ENCODE peak calls at places on chromosomes 3 and 15, in nine cellular contexts. E, M, V, H, P, B, Q, K and X are unnamed samples.

GRCh38 chr3:149808209-149808829 is 4.7 kb upstream of the RNF13 start:
- DNase-seq in B (peak; percentile 64), E (peak; percentile 78), H (peak; percentile 57), M (peak; percentile 56), K (peak; percentile 66), Q (peak; percentile 84), V (peak; percentile 63), P (peak; percentile 76), X (peak; percentile 54)

GRCh38 chr15:101313041-101313761 is 18.2 kb upstream of the SNRPA1 start:
- DNase-seq in H (no peak), K (no peak), M (no peak), P (no peak), Q (no peak), B (no peak), V (no peak), E (no peak), X (no peak)

GRCh38 chr15:36465304-36465703 is 114.1 kb upstream of the CDIN1 start:
- DNase-seq in H (no peak), Q (peak; percentile 20), P (no peak), E (no peak), V (no peak), M (no peak), B (no peak), K (no peak), X (no peak)

GRCh38 chr15:72902245-72902928 is 118.8 kb upstream of the ADPGK start:
- DNase-seq in H (peak; percentile 66), P (peak; percentile 61), E (peak; percentile 18), K (peak; percentile 52), Q (no peak), V (peak; percentile 75), B (no peak), M (no peak), X (no peak)

GRCh38 chr3:131658115-131658514 is 155.3 kb upstream of the MRPL3 start:
- DNase-seq in K (no peak), M (no peak), B (no peak), V (no peak), P (no peak), H (no peak), Q (no peak), E (no peak), X (no peak)

GRCh38 chr3:11195721-11196332 is 41.5 kb downstream of the HRH1 start:
- DNase-seq in Q (peak; percentile 36), H (no peak), P (no peak), K (no peak), E (peak; percentile 42), M (no peak), B (no peak), V (no peak), X (no peak)

GRCh38 chr3:18712713-18713575 is 287.8 kb upstream of the SATB1 start:
- DNase-seq in P (no peak), E (no peak), K (no peak), Q (no peak), V (no peak), B (no peak), H (no peak), M (no peak), X (no peak)

GRCh38 chr3:24657870-24658535 is 163.4 kb upstream of the THRB start:
- DNase-seq in B (no peak), K (no peak), P (no peak), Q (peak; percentile 72), H (no peak), M (no peak), V (no peak), E (no peak), X (no peak)

GRCh38 chr3:188712257-188712924 is 459.4 kb upstream of the TPRG1 start:
- DNase-seq in M (peak; percentile 55), K (no peak), Q (peak; percentile 77), E (peak; percentile 71), H (no peak), B (no peak), P (no peak), V (no peak), X (no peak)

GRCh38 chr15:58078591-58078990 is 13.1 kb upstream of the ALDH1A2 start:
- DNase-seq in Q (no peak), B (no peak), K (no peak), V (no peak), H (no peak), P (no peak), M (no peak), E (no peak), X (no peak)

GRCh38 chr15:58080398-58080797 is 14.9 kb upstream of the ALDH1A2 start:
- DNase-seq in V (no peak), B (no peak), E (no peak), K (no peak), P (no peak), Q (no peak), H (no peak), M (no peak), X (no peak)

GRCh38 chr15:58074452-58074851 is 8.9 kb upstream of the ALDH1A2 start:
- DNase-seq in V (no peak), K (no peak), M (no peak), B (no peak), H (no peak), P (no peak), Q (no peak), E (no peak), X (no peak)

GRCh38 chr15:58081446-58081845 is 15.9 kb upstream of the ALDH1A2 start:
- DNase-seq in E (no peak), H (no peak), V (no peak), B (no peak), K (no peak), Q (no peak), P (no peak), M (no peak), X (no peak)

DNA sequence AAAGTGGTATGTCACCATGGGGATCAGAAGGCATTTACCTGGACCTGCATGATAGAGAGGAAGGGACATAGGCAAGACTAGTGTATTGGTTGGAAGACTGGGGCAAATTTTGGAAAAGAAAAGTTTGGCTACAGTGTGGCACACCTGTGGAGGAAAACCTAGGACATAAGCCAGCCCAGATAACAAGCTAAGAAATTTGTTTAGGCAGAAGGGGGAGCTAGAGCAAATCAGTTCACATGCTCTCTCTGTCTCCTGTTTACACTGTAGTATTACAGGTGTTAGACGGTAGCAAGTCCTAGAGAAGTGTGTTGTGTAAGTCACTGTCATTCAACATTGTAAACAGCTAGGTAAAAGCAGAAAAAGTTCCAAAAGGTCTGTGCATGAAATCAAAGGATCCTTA is 11.9 kb upstream of the ALDH1A2 start:
- DNase-seq in P (no peak), B (no peak), E (no peak), V (no peak), H (no peak), K (no peak), M (no peak), Q (peak; percentile 40), X (no peak)
- TF ChIP-seq CTCF in P (no peak), B (no peak), E (peak; percentile 42), V (no peak), H (no peak), K (no peak), M (no peak), Q (peak; percentile 57), X (no peak)

DNA sequence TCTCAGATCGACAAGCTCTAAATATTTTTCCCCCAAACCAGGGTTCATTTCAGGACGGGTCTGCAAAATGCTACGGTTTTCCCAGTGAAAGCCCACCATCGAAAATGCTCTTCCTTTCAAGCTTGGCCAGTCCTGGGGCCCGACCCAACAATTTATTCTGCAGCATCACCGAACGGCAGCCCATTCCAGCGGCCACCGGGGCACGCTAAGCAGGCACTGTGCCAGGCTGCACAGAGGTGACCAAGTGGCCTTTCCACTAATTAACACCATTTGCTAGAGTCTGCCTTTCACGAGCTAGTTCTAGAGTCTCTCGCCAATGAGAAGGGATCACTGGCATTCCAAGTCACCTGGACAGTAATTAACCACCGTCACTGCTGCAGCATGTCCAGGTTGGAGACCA is 14.4 kb downstream of the RGMA start:
- DNase-seq in V (no peak), B (no peak), H (no peak), Q (no peak), P (no peak), M (no peak), K (no peak), E (no peak), X (no peak)
- H3K27ac ChIP-seq in V (peak overlapping the region; percentile 91), B (no peak overlapping the region), H (peak overlapping the region; percentile 87), Q (no peak overlapping the region), P (no peak overlapping the region), M (no peak overlapping the region), K (no peak overlapping the region), E (no peak overlapping the region), X (no peak overlapping the region)

DNA sequence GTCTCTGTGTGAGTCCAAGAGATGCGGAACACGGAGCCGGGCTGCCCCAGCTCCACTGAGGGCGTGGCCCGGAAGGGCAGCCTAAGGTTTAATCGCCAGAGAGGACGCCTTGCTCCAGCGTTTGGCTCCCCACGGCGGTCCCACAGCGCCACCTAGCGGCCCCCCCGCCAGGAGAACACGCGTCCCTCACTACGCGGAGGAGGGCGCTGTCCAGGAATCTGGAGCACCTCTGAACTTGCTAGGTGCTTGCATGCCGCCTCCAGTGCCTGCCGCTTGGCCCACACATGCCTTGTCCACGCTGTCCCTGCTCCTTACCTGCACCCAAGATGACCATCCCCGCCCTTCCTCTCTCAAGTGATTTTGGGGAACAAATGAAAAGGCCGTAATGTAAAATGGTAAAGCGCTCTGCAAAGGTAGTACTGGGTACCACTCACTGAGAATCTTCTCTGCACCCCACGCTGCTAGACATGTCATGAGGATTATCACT is 14.4 kb upstream of the MRPS22 start:
- DNase-seq in K (peak; percentile 92), E (peak; percentile 71), M (no peak), Q (peak; percentile 85), H (peak; percentile 85), V (peak; percentile 83), B (peak; percentile 85), P (peak; percentile 72), X (peak; percentile 80)
- TF ChIP-seq CTCF in K (peak; percentile 99), E (peak; percentile 100), M (peak; percentile 100), Q (peak; percentile 97), H (peak; percentile 99), V (peak; percentile 99), B (peak; percentile 99), P (peak; percentile 87), X (peak; percentile 99)

DNA sequence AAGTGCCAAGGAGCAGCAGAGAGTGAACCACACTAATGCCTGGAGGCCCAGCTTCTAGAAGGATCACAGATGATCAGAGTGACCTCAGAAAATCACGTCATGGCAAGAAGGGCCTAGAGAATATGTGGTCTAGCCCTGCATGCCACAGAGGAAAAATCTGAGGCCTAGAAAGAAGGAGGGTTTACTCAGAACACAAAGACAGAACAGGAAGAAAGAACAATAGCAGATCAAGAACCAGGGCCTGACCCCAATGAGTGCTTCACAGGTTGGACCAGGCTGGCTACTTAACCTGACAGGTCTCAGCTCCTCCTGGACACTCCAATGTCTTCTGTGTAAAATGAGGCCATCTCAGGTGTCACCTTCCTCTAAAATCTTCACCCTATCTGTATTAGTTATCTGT is 14.2 kb downstream of the RAB6B start:
- DNase-seq in M (no peak), P (no peak), B (no peak), V (peak; percentile 13), Q (no peak), K (no peak), E (no peak), H (no peak), X (no peak)
- H3K27ac ChIP-seq in M (no peak overlapping the region), P (no peak overlapping the region), B (no peak overlapping the region), V (no peak overlapping the region), Q (no peak overlapping the region), K (no peak overlapping the region), E (no peak overlapping the region), H (no peak overlapping the region), X (no peak overlapping the region)